ENCODE peak calls at places on chromosomes 3 and 15, in ten cellular contexts. X, Y, E, Q, U, S, R, I, G and L are unnamed samples.

GRCh38 chr3:82080261-82080660 is 318.8 kb upstream of the GBE1 start:
- DNase-seq in X (peak), Y (no peak), E (no peak), Q (no peak), U (no peak), S (no peak), R (no peak), I (peak), G (peak), L (peak)

GRCh38 chr3:107421881-107422280 is 44.6 kb downstream of the CCDC54 start:
- DNase-seq in X (no peak), Y (no peak), E (no peak), Q (no peak), U (no peak), S (no peak), R (no peak), I (no peak), G (no peak), L (no peak)

GRCh38 chr15:101501703-101502373 is 12.3 kb upstream of the PCSK6 start:
- DNase-seq in X (peak), Y (no peak), E (no peak), Q (no peak), U (no peak), S (no peak), R (no peak), I (peak), G (no peak), L (peak)

GRCh38 chr3:178532414-178532813 is 3.8 kb upstream of the KCNMB2 start:
- DNase-seq in X (peak), Y (no peak), E (no peak), Q (no peak), U (no peak), S (no peak), R (no peak), I (peak), G (no peak), L (peak)

GRCh38 chr3:136327671-136328070 is 77.5 kb downstream of the PCCB start:
- DNase-seq in X (no peak), Y (no peak), E (no peak), Q (no peak), U (no peak), S (no peak), R (no peak), I (no peak), G (no peak), L (no peak)

GRCh38 chr15:87294854-87295253 is 961.7 kb downstream of the NTRK3 start:
- DNase-seq in X (no peak), Y (no peak), E (no peak), Q (no peak), U (no peak), S (no peak), R (no peak), I (no peak), G (no peak), L (no peak)

GRCh38 chr3:113533534-113533892 is 1.2 kb downstream of the SIDT1 start:
- DNase-seq in X (no peak), Y (no peak), E (no peak), Q (no peak), U (no peak), S (no peak), R (no peak), I (peak), G (no peak), L (no peak)

GRCh38 chr15:70703066-70703465 is 60.3 kb downstream of the UACA start:
- DNase-seq in X (no peak), Y (no peak), E (no peak), Q (no peak), U (no peak), S (no peak), R (no peak), I (no peak), G (no peak), L (no peak)

GRCh38 chr3:23926736-23927135 is 9.8 kb downstream of the RPL15 start:
- DNase-seq in X (peak), Y (no peak), E (no peak), Q (no peak), U (no peak), S (no peak), R (no peak), I (no peak), G (no peak), L (no peak)

GRCh38 chr3:17645074-17645698 is 97.2 kb downstream of the TBC1D5 start:
- DNase-seq in X (peak), Y (peak), E (peak), Q (peak), U (no peak), S (no peak), R (peak), I (peak), G (peak), L (peak)

GRCh38 chr3:177816667-177817208 is 619.5 kb upstream of the TBL1XR1 start:
- DNase-seq in X (peak), Y (no peak), E (no peak), Q (peak), U (no peak), S (no peak), R (no peak), I (no peak), G (peak), L (peak)

GRCh38 chr3:177320765-177321247 is 123.5 kb upstream of the TBL1XR1 start:
- DNase-seq in X (peak), Y (no peak), E (no peak), Q (no peak), U (no peak), S (no peak), R (no peak), I (peak), G (no peak), L (peak)

GRCh38 chr15:98439523-98439942 is 208.8 kb upstream of the IGF1R start:
- DNase-seq in X (no peak), Y (no peak), E (no peak), Q (no peak), U (peak), S (no peak), R (no peak), I (no peak), G (no peak), L (no peak)

GRCh38 chr3:134357914-134358811 is 16.1 kb downstream of the AMOTL2 start:
- DNase-seq in X (peak), Y (peak), E (peak), Q (peak), U (no peak), S (no peak), R (no peak), I (peak), G (peak), L (peak)
- TF ChIP-seq CTCF in X (peak), Y (peak), E (no peak), Q (peak), U (no peak), S (peak), R (no peak), I (peak), G (peak), L (peak)

DNA sequence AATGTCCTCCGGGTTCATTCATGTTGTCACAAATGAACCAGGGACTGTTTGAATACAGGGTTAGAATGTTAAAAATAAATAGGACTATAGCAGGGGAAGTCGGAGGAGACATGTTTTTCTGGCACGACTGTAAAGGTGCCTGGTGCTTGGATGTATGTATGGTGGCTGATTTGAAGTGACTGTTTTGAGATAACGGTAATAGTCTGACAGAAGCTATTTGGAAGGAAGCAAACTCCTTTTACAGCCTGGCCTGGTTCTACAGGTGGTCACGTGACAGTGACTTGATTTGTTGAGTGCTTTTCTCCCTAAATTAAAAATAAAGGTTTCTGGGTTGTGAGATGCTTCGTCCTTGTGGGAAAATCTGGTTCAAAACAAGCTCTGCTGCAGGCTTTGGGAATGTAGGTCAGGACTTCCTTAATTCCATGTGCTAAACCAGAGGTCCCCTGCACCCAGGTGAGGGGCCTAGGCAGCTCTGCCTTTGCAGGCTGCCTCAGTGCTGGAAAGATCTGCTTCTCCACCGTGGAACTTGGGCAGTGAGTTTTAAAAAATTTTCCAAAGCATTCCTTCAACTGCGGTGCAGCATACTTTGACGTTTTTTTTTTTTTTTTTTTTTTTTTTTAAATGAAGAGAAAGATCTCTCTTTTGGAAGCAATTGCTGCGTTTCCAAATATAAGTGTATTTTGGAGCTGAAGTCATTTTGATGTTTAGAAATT is 30.7 kb downstream of the ITPR1 start:
- DNase-seq in X (no peak), Y (no peak), E (no peak), Q (no peak), U (no peak), S (no peak), R (no peak), I (no peak), G (no peak), L (no peak)
- H3K4me3 ChIP-seq in X (no peak), Y (no peak), E (no peak), Q (no peak), U (peak), S (no peak), R (no peak), I (no peak), G (no peak), L (no peak)

GRCh38 chr3:42557849-42558248 is 23.9 kb downstream of the SEC22C start:
- DNase-seq in X (no peak), Y (no peak), E (no peak), Q (no peak), U (no peak), S (no peak), R (no peak), I (no peak), G (no peak), L (no peak)
- TF ChIP-seq CTCF in X (no peak), Y (peak), E (no peak), Q (no peak), U (no peak), S (peak), R (no peak), I (no peak), G (no peak), L (no peak)

GRCh38 chr3:58693929-58694850 is 27.6 kb upstream of the FAM3D start:
- DNase-seq in X (no peak), Y (no peak), E (no peak), Q (no peak), U (no peak), S (no peak), R (peak), I (peak), G (no peak), L (no peak)
- H3K4me3 ChIP-seq in X (no peak), Y (no peak), E (no peak), Q (no peak), U (no peak), S (no peak), R (no peak), I (no peak), G (no peak), L (no peak)

GRCh38 chr3:64896173-64896925 is 208.5 kb upstream of the ADAMTS9 start:
- DNase-seq in X (no peak), Y (no peak), E (no peak), Q (no peak), U (no peak), S (no peak), R (no peak), I (no peak), G (no peak), L (no peak)
- TF ChIP-seq CTCF in X (no peak), Y (no peak), E (no peak), Q (no peak), U (no peak), S (no peak), R (no peak), I (no peak), G (no peak), L (no peak)